ENCODE peak calls at places on chromosomes 4 and X, in six cellular contexts. H is CD4-positive, alpha-beta memory T cell; E is AG04450; Z is astrocyte; L is GM12865; F is heart right ventricle. S is an unnamed sample.

GRCh38 chr4:37601527-37601926 is 84.6 kb downstream of the RELL1 start:
- DNase-seq in H (no peak), E (peak; percentile 10), Z (peak; percentile 66), L (no peak), F (no peak), S (no peak)

GRCh38 chrX:31199051-31199769 is 127.4 kb upstream of the FTHL17 start:
- DNase-seq in H (no peak), E (no peak), Z (no peak), L (no peak), F (no peak), S (no peak)

GRCh38 chrX:115013705-115014104 is 3.7 kb downstream of the IL13RA2 start:
- DNase-seq in H (no peak), E (no peak), Z (no peak), L (no peak), F (no peak), S (no peak)

GRCh38 chr4:3317656-3318211 is 24.9 kb downstream of the RGS12 start:
- DNase-seq in H (no peak), E (no peak), Z (no peak), L (no peak), F (no peak), S (no peak)

GRCh38 chr4:73803213-73803612 is 33.3 kb upstream of the CXCL6 start:
- DNase-seq in H (no peak), E (no peak), Z (no peak), L (no peak), F (no peak), S (no peak)

GRCh38 chr4:25966171-25966570 is 52.2 kb downstream of the SMIM20 start:
- DNase-seq in H (no peak), E (peak; percentile 42), Z (peak; percentile 25), L (no peak), F (no peak), S (no peak)

GRCh38 chrX:56795309-56795868 is 66.3 kb downstream of the NBDY start:
- DNase-seq in H (no peak), E (no peak), Z (no peak), L (no peak), F (no peak), S (no peak)

GRCh38 chr4:149980941-149981340 is 97.3 kb upstream of the DCLK2 start:
- DNase-seq in H (peak; percentile 29), E (no peak), Z (peak; percentile 44), L (peak; percentile 66), F (peak; percentile 61), S (peak; percentile 39)

GRCh38 chr4:149795256-149795655 is 20.4 kb downstream of the IQCM start:
- DNase-seq in H (no peak), E (no peak), Z (no peak), L (no peak), F (peak; percentile 13), S (no peak)

GRCh38 chr4:110848787-110849186 is 225.9 kb upstream of the PITX2 start:
- DNase-seq in H (no peak), E (no peak), Z (no peak), L (no peak), F (no peak), S (no peak)

GRCh38 chr4:142160509-142160908 is 524.1 kb downstream of the IL15 start:
- DNase-seq in H (no peak), E (no peak), Z (peak; percentile 53), L (no peak), F (no peak), S (no peak)

GRCh38 chr4:80454040-80454439 is 118.5 kb downstream of the CFAP299 start:
- DNase-seq in H (no peak), E (no peak), Z (peak; percentile 52), L (no peak), F (no peak), S (no peak)

GRCh38 chr4:1177274-1178141 is 5.1 kb upstream of the SPON2 start:
- DNase-seq in H (no peak), E (no peak), Z (peak; percentile 68), L (no peak), F (peak; percentile 63), S (no peak)

GRCh38 chrX:68834371-68835103 is 5.7 kb downstream of the EFNB1 start:
- DNase-seq in H (no peak), E (no peak), Z (no peak), L (no peak), F (no peak), S (no peak)

GRCh38 chrX:10702031-10702430 is 81.6 kb upstream of the MID1 start:
- DNase-seq in H (no peak), E (no peak), Z (no peak), L (no peak), F (no peak), S (no peak)

GRCh38 chr4:139017861-139018260 is 2.3 kb downstream of the NOCT start:
- DNase-seq in H (no peak), E (no peak), Z (no peak), L (no peak), F (no peak), S (no peak)

GRCh38 chr4:139015948-139016451 is 419 bp downstream of the NOCT start:
- DNase-seq in H (no peak), E (no peak), Z (no peak), L (peak; percentile 73), F (peak; percentile 17), S (no peak)

GRCh38 chr4:139015269-139015947 is at the start of gene NOCT:
- DNase-seq in H (peak; percentile 94), E (peak; percentile 81), Z (peak; percentile 86), L (peak; percentile 98), F (peak; percentile 88), S (peak; percentile 85)

GRCh38 chr4:139011220-139011950 is 4.2 kb upstream of the NOCT start:
- DNase-seq in H (no peak), E (no peak), Z (no peak), L (no peak), F (no peak), S (no peak)

GRCh38 chr4:139014391-139015268 is 951 bp upstream of the NOCT start:
- DNase-seq in H (no peak), E (peak; percentile 84), Z (peak; percentile 97), L (peak; percentile 55), F (peak; percentile 42), S (no peak)
- H3K4me3 ChIP-seq in H (peak overlapping the region; percentile 66), E (peak overlapping the region; percentile 88), Z (peak overlapping the region; percentile 86), L (peak overlapping the region; percentile 58), F (peak overlapping the region; percentile 89), S (peak overlapping the region; percentile 92)

GRCh38 chr4:104973708-104974107 is 173.0 kb upstream of the TET2 start:
- DNase-seq in H (no peak), E (no peak), Z (no peak), L (peak; percentile 65), F (no peak), S (no peak)
- H3K4me3 ChIP-seq in H (no peak overlapping the region), E (no peak overlapping the region), Z (no peak overlapping the region), L (peak overlapping the region; percentile 32), F (no peak overlapping the region), S (no peak overlapping the region)

GRCh38 chrX:42022158-42022557 is 98.8 kb upstream of the CASK start:
- DNase-seq in H (no peak), E (no peak), Z (no peak), L (no peak), F (no peak), S (no peak)

GRCh38 chrX:42021058-42021457 is 97.7 kb upstream of the CASK start:
- DNase-seq in H (no peak), E (no peak), Z (no peak), L (no peak), F (no peak), S (no peak)

GRCh38 chrX:42020225-42020624 is 96.9 kb upstream of the CASK start:
- DNase-seq in H (peak; percentile 9), E (no peak), Z (no peak), L (no peak), F (no peak), S (peak; percentile 14)

GRCh38 chrX:42023122-42023521 is 99.8 kb upstream of the CASK start:
- DNase-seq in H (no peak), E (no peak), Z (no peak), L (no peak), F (no peak), S (no peak)

DNA sequence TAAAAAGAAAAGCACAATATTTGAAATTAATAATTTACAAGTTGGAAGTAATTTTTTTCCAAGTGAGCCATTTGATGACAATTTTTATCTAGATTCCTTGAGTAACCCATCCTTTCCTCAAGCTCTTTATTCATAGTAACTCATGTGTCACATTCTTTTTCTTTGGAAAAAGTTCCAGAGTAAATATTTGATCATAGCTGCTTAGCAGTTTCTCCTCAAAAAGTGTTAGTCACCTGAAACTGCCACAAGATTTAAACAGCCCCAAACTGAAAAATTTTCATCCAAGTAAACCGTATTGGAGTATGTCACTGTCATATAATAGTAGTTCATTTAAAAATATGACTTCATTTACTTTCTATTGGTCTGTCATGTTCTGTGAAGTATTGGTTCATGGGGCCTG is 94.6 kb upstream of the CASK start:
- DNase-seq in H (no peak), E (no peak), Z (no peak), L (no peak), F (no peak), S (no peak)
- H3K4me3 ChIP-seq in H (no peak overlapping the region), E (no peak overlapping the region), Z (no peak overlapping the region), L (no peak overlapping the region), F (no peak overlapping the region), S (no peak overlapping the region)

GRCh38 chr4:159267023-159267939 is 164.4 kb downstream of the RAPGEF2 start:
- DNase-seq in H (no peak), E (no peak), Z (peak; percentile 35), L (no peak), F (no peak), S (no peak)

GRCh38 chr4:159269956-159270355 is 167.1 kb downstream of the RAPGEF2 start:
- DNase-seq in H (no peak), E (no peak), Z (no peak), L (no peak), F (no peak), S (no peak)

GRCh38 chr4:159268607-159269006 is 165.7 kb downstream of the RAPGEF2 start:
- DNase-seq in H (no peak), E (no peak), Z (peak; percentile 60), L (no peak), F (no peak), S (no peak)

GRCh38 chr4:159269143-159269542 is 166.3 kb downstream of the RAPGEF2 start:
- DNase-seq in H (no peak), E (no peak), Z (peak; percentile 65), L (no peak), F (no peak), S (no peak)

GRCh38 chr4:159267940-159268327 is 165.1 kb downstream of the RAPGEF2 start:
- DNase-seq in H (no peak), E (no peak), Z (peak; percentile 44), L (no peak), F (no peak), S (no peak)
- H3K4me3 ChIP-seq in H (no peak overlapping the region), E (no peak overlapping the region), Z (peak overlapping the region; percentile 51), L (no peak overlapping the region), F (peak overlapping the region; percentile 18), S (no peak overlapping the region)

GRCh38 chrX:139820358-139820984 is 112.4 kb downstream of the ATP11C start:
- DNase-seq in H (no peak), E (no peak), Z (no peak), L (no peak), F (no peak), S (no peak)

GRCh38 chrX:139825618-139826017 is 107.2 kb downstream of the ATP11C start:
- DNase-seq in H (no peak), E (no peak), Z (no peak), L (no peak), F (no peak), S (no peak)

GRCh38 chrX:139826065-139827044 is 106.5 kb downstream of the ATP11C start:
- DNase-seq in H (no peak), E (peak; percentile 38), Z (peak; percentile 84), L (no peak), F (no peak), S (no peak)

GRCh38 chrX:139828037-139828436 is 104.8 kb downstream of the ATP11C start:
- DNase-seq in H (no peak), E (no peak), Z (no peak), L (no peak), F (no peak), S (no peak)

GRCh38 chrX:139823806-139824205 is 109.0 kb downstream of the ATP11C start:
- DNase-seq in H (no peak), E (no peak), Z (peak; percentile 29), L (no peak), F (no peak), S (no peak)
- H3K4me3 ChIP-seq in H (no peak overlapping the region), E (no peak overlapping the region), Z (no peak overlapping the region), L (no peak overlapping the region), F (no peak overlapping the region), S (no peak overlapping the region)

S was measured in Jurkat, Clone E6-1.